ENCODE peak calls at places on chromosomes 2 and 18, in eight cellular contexts. One of them, this sample, is unnamed.

GRCh38 chr18:48613589-48613988 is 74.8 kb downstream of the CTIF start:
- DNase-seq in GM23248: no peak
- DNase-seq in CD4-positive, alpha-beta memory T cell: no peak
- DNase-seq in tibial artery: peak; percentile 88
- DNase-seq in Peyer's patch: no peak
- DNase-seq in A549: no peak
- DNase-seq in fibroblast of lung: no peak
- DNase-seq in HepG2: no peak
- DNase-seq in this sample: no peak

GRCh38 chr2:112795720-112796119 is 11.4 kb upstream of the IL1A start:
- DNase-seq in HepG2: no peak
- DNase-seq in A549: no peak
- DNase-seq in GM23248: no peak
- DNase-seq in Peyer's patch: no peak
- DNase-seq in CD4-positive, alpha-beta memory T cell: no peak
- DNase-seq in tibial artery: no peak
- DNase-seq in fibroblast of lung: no peak
- DNase-seq in this sample: no peak

GRCh38 chr2:157837851-157838441 is 38.2 kb downstream of the ACVR1 start:
- DNase-seq in HepG2: peak; percentile 66
- DNase-seq in A549: no peak
- DNase-seq in Peyer's patch: no peak
- DNase-seq in CD4-positive, alpha-beta memory T cell: no peak
- DNase-seq in GM23248: peak; percentile 63
- DNase-seq in fibroblast of lung: peak; percentile 33
- DNase-seq in tibial artery: peak; percentile 23
- DNase-seq in this sample: no peak

GRCh38 chr2:98912221-98912851 is 23.7 kb downstream of the CRACDL start:
- DNase-seq in HepG2: no peak
- DNase-seq in fibroblast of lung: peak; percentile 95
- DNase-seq in GM23248: peak; percentile 96
- DNase-seq in A549: peak; percentile 51
- DNase-seq in tibial artery: no peak
- DNase-seq in CD4-positive, alpha-beta memory T cell: no peak
- DNase-seq in Peyer's patch: no peak
- DNase-seq in this sample: no peak

GRCh38 chr2:16454621-16455020 is 211.0 kb downstream of the CYRIA start:
- DNase-seq in A549: no peak
- DNase-seq in HepG2: no peak
- DNase-seq in fibroblast of lung: no peak
- DNase-seq in Peyer's patch: no peak
- DNase-seq in tibial artery: no peak
- DNase-seq in GM23248: no peak
- DNase-seq in CD4-positive, alpha-beta memory T cell: no peak
- DNase-seq in this sample: no peak

GRCh38 chr18:26863921-26864497 is 1.5 kb downstream of the AQP4 start:
- DNase-seq in fibroblast of lung: no peak
- DNase-seq in GM23248: no peak
- DNase-seq in A549: no peak
- DNase-seq in HepG2: no peak
- DNase-seq in tibial artery: no peak
- DNase-seq in Peyer's patch: no peak
- DNase-seq in CD4-positive, alpha-beta memory T cell: no peak
- DNase-seq in this sample: no peak

GRCh38 chr2:193808877-193809276 is 1614.1 kb upstream of the TMEFF2 start:
- DNase-seq in GM23248: no peak
- DNase-seq in HepG2: no peak
- DNase-seq in CD4-positive, alpha-beta memory T cell: no peak
- DNase-seq in Peyer's patch: no peak
- DNase-seq in tibial artery: no peak
- DNase-seq in A549: no peak
- DNase-seq in fibroblast of lung: no peak
- DNase-seq in this sample: no peak

GRCh38 chr2:117771969-117772630 is 42.4 kb upstream of the DDX18 start:
- DNase-seq in HepG2: peak; percentile 31
- DNase-seq in CD4-positive, alpha-beta memory T cell: no peak
- DNase-seq in fibroblast of lung: peak; percentile 15
- DNase-seq in GM23248: peak; percentile 65
- DNase-seq in tibial artery: no peak
- DNase-seq in Peyer's patch: no peak
- DNase-seq in A549: peak; percentile 38
- DNase-seq in this sample: no peak

GRCh38 chr2:68709421-68709911 is 25.1 kb upstream of the ARHGAP25 start:
- DNase-seq in Peyer's patch: no peak
- DNase-seq in fibroblast of lung: peak; percentile 41
- DNase-seq in CD4-positive, alpha-beta memory T cell: peak; percentile 40
- DNase-seq in HepG2: peak; percentile 57
- DNase-seq in A549: peak; percentile 70
- DNase-seq in GM23248: peak; percentile 68
- DNase-seq in tibial artery: no peak
- DNase-seq in this sample: no peak

GRCh38 chr18:49486959-49487710 is at the start of gene C18orf32:
- DNase-seq in GM23248: peak; percentile 97
- DNase-seq in A549: peak; percentile 91
- DNase-seq in CD4-positive, alpha-beta memory T cell: peak; percentile 94
- DNase-seq in HepG2: peak; percentile 87
- DNase-seq in Peyer's patch: peak; percentile 95
- DNase-seq in tibial artery: peak; percentile 93
- DNase-seq in fibroblast of lung: peak; percentile 94
- DNase-seq in this sample: peak; percentile 92

GRCh38 chr2:229252280-229252679 is 18.8 kb downstream of the PID1 start:
- DNase-seq in tibial artery: no peak
- DNase-seq in fibroblast of lung: no peak
- DNase-seq in HepG2: no peak
- DNase-seq in GM23248: no peak
- DNase-seq in A549: no peak
- DNase-seq in Peyer's patch: no peak
- DNase-seq in CD4-positive, alpha-beta memory T cell: no peak
- DNase-seq in this sample: no peak

GRCh38 chr2:156538083-156538504 is 101.9 kb downstream of the GPD2 start:
- DNase-seq in fibroblast of lung: peak; percentile 59
- DNase-seq in Peyer's patch: no peak
- DNase-seq in tibial artery: no peak
- DNase-seq in CD4-positive, alpha-beta memory T cell: no peak
- DNase-seq in A549: no peak
- DNase-seq in GM23248: peak; percentile 51
- DNase-seq in HepG2: no peak
- DNase-seq in this sample: no peak

GRCh38 chr2:172342611-172343010 is 84.8 kb upstream of the ITGA6 start:
- DNase-seq in Peyer's patch: no peak
- DNase-seq in GM23248: no peak
- DNase-seq in tibial artery: no peak
- DNase-seq in HepG2: no peak
- DNase-seq in fibroblast of lung: peak; percentile 40
- DNase-seq in CD4-positive, alpha-beta memory T cell: no peak
- DNase-seq in A549: no peak
- DNase-seq in this sample: no peak

GRCh38 chr18:67951166-67951565 is 434.6 kb upstream of the DSEL start:
- DNase-seq in GM23248: no peak
- DNase-seq in A549: no peak
- DNase-seq in HepG2: no peak
- DNase-seq in tibial artery: no peak
- DNase-seq in CD4-positive, alpha-beta memory T cell: no peak
- DNase-seq in fibroblast of lung: peak; percentile 37
- DNase-seq in Peyer's patch: no peak
- DNase-seq in this sample: no peak

GRCh38 chr2:219520079-219520478 is 5.8 kb downstream of the ASIC4 start:
- DNase-seq in fibroblast of lung: no peak
- DNase-seq in GM23248: no peak
- DNase-seq in CD4-positive, alpha-beta memory T cell: no peak
- DNase-seq in Peyer's patch: no peak
- DNase-seq in tibial artery: no peak
- DNase-seq in HepG2: no peak
- DNase-seq in A549: no peak
- DNase-seq in this sample: no peak

GRCh38 chr2:71882949-71883472 is 264.7 kb downstream of the CYP26B1 start:
- DNase-seq in tibial artery: peak; percentile 77
- DNase-seq in HepG2: peak; percentile 94
- DNase-seq in GM23248: peak; percentile 94
- DNase-seq in CD4-positive, alpha-beta memory T cell: no peak
- DNase-seq in Peyer's patch: peak; percentile 39
- DNase-seq in A549: peak; percentile 79
- DNase-seq in fibroblast of lung: peak; percentile 85
- DNase-seq in this sample: no peak

GRCh38 chr2:15170068-15170775 is 390.9 kb downstream of the NBAS start:
- DNase-seq in A549: no peak
- DNase-seq in tibial artery: no peak
- DNase-seq in fibroblast of lung: peak; percentile 69
- DNase-seq in GM23248: peak; percentile 58
- DNase-seq in HepG2: no peak
- DNase-seq in CD4-positive, alpha-beta memory T cell: no peak
- DNase-seq in Peyer's patch: no peak
- DNase-seq in this sample: no peak

GRCh38 chr2:23386422-23387220 is 1.6 kb downstream of the KLHL29 start:
- DNase-seq in Peyer's patch: peak; percentile 13
- DNase-seq in CD4-positive, alpha-beta memory T cell: no peak
- DNase-seq in HepG2: no peak
- DNase-seq in fibroblast of lung: peak; percentile 30
- DNase-seq in GM23248: peak; percentile 62
- DNase-seq in tibial artery: peak; percentile 39
- DNase-seq in A549: peak; percentile 24
- DNase-seq in this sample: peak; percentile 20

GRCh38 chr2:80365762-80366161 is 61.2 kb upstream of the LRRTM1 start:
- DNase-seq in HepG2: no peak
- DNase-seq in GM23248: no peak
- DNase-seq in fibroblast of lung: no peak
- DNase-seq in tibial artery: no peak
- DNase-seq in A549: no peak
- DNase-seq in CD4-positive, alpha-beta memory T cell: no peak
- DNase-seq in Peyer's patch: no peak
- DNase-seq in this sample: no peak

GRCh38 chr2:174341995-174342571 is 7.3 kb downstream of the SP9 start:
- DNase-seq in HepG2: no peak
- DNase-seq in Peyer's patch: no peak
- DNase-seq in GM23248: peak; percentile 28
- DNase-seq in A549: no peak
- DNase-seq in CD4-positive, alpha-beta memory T cell: no peak
- DNase-seq in tibial artery: no peak
- DNase-seq in fibroblast of lung: no peak
- DNase-seq in this sample: no peak

GRCh38 chr2:174344716-174345472 is 10.1 kb downstream of the SP9 start:
- DNase-seq in GM23248: peak; percentile 73
- DNase-seq in HepG2: peak; percentile 51
- DNase-seq in CD4-positive, alpha-beta memory T cell: peak; percentile 33
- DNase-seq in A549: peak; percentile 55
- DNase-seq in fibroblast of lung: peak; percentile 52
- DNase-seq in tibial artery: no peak
- DNase-seq in Peyer's patch: no peak
- DNase-seq in this sample: no peak

GRCh38 chr2:174343343-174343637 is 8.5 kb downstream of the SP9 start:
- DNase-seq in HepG2: no peak
- DNase-seq in GM23248: no peak
- DNase-seq in Peyer's patch: no peak
- DNase-seq in CD4-positive, alpha-beta memory T cell: no peak
- DNase-seq in A549: no peak
- DNase-seq in tibial artery: no peak
- DNase-seq in fibroblast of lung: no peak
- DNase-seq in this sample: no peak

GRCh38 chr2:174342600-174343342 is 8.0 kb downstream of the SP9 start:
- DNase-seq in CD4-positive, alpha-beta memory T cell: peak; percentile 39
- DNase-seq in A549: no peak
- DNase-seq in fibroblast of lung: no peak
- DNase-seq in GM23248: peak; percentile 41
- DNase-seq in HepG2: no peak
- DNase-seq in tibial artery: no peak
- DNase-seq in Peyer's patch: no peak
- DNase-seq in this sample: no peak

DNA sequence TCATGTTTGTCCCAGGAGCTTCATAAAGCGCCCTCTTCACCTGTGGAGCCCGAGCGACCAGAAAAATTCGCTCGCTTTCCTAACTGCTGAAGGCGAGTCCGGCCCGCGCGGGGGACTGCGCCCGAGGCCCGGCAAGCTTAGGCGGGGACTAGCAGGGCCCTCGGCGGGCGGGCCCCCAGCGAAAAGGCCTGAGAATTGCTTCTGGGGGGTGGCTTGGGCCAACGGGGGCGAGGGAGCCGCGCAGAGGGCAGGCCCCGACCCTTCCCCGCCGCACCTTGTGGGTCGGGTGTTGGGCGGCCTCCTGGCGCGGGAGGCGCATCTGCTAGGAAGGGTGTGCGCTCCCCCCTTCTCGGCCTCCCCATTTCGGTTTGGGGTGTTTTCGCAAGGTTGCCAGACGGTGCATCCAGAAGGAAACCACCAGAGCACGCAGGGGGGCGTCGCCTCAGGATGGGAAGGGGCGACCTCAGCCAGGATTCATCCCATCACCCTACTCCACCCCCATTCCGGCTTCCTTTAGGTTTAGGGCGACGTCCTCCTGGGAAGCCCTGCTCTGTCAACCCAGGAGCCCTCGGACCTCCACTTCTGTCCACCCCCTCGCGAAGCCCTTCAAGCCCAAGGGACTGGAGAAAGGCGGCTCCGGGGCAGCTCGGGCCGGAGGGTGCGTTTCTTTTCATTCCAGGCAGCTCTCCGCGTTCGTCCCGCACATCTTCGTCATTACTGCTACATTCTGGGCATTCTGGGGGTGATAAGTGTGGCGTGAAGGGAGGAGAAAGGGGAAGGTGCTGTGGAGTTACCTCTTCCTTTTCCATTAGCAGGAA is 9.1 kb downstream of the SP9 start:
- DNase-seq in A549: no peak
- DNase-seq in CD4-positive, alpha-beta memory T cell: no peak
- DNase-seq in Peyer's patch: no peak
- DNase-seq in fibroblast of lung: no peak
- DNase-seq in GM23248: no peak
- DNase-seq in HepG2: no peak
- DNase-seq in tibial artery: no peak
- DNase-seq in this sample: no peak
- H3K4me3 ChIP-seq in A549: no peak overlapping the region
- H3K4me3 ChIP-seq in CD4-positive, alpha-beta memory T cell: no peak overlapping the region
- H3K4me3 ChIP-seq in Peyer's patch: no peak overlapping the region
- H3K4me3 ChIP-seq in fibroblast of lung: no peak overlapping the region
- H3K4me3 ChIP-seq in GM23248: no peak overlapping the region
- H3K4me3 ChIP-seq in HepG2: no peak overlapping the region
- H3K4me3 ChIP-seq in tibial artery: no peak overlapping the region
- H3K4me3 ChIP-seq in this sample: no peak overlapping the region

GRCh38 chr2:178250429-178250828 is 56.1 kb downstream of the OSBPL6 start:
- DNase-seq in fibroblast of lung: no peak
- DNase-seq in HepG2: no peak
- DNase-seq in tibial artery: no peak
- DNase-seq in Peyer's patch: no peak
- DNase-seq in A549: no peak
- DNase-seq in CD4-positive, alpha-beta memory T cell: no peak
- DNase-seq in GM23248: no peak
- DNase-seq in this sample: no peak
- H3K27ac ChIP-seq in fibroblast of lung: no peak overlapping the region
- H3K27ac ChIP-seq in HepG2: no peak overlapping the region
- H3K27ac ChIP-seq in tibial artery: no peak overlapping the region
- H3K27ac ChIP-seq in Peyer's patch: no peak overlapping the region
- H3K27ac ChIP-seq in A549: no peak overlapping the region
- H3K27ac ChIP-seq in CD4-positive, alpha-beta memory T cell: no peak overlapping the region
- H3K27ac ChIP-seq in GM23248: no peak overlapping the region
- H3K27ac ChIP-seq in this sample: no peak overlapping the region

GRCh38 chr18:9708882-9709877 is 1.1 kb downstream of the RAB31 start:
- DNase-seq in fibroblast of lung: peak; percentile 45
- DNase-seq in Peyer's patch: peak; percentile 29
- DNase-seq in GM23248: peak; percentile 62
- DNase-seq in tibial artery: no peak
- DNase-seq in A549: no peak
- DNase-seq in HepG2: no peak
- DNase-seq in CD4-positive, alpha-beta memory T cell: no peak
- DNase-seq in this sample: no peak
- H3K4me3 ChIP-seq in fibroblast of lung: peak overlapping the region; percentile 81
- H3K4me3 ChIP-seq in Peyer's patch: peak overlapping the region; percentile 81
- H3K4me3 ChIP-seq in GM23248: peak overlapping the region; percentile 83
- H3K4me3 ChIP-seq in tibial artery: peak overlapping the region; percentile 94
- H3K4me3 ChIP-seq in A549: peak overlapping the region; percentile 97
- H3K4me3 ChIP-seq in HepG2: peak overlapping the region; percentile 61
- H3K4me3 ChIP-seq in CD4-positive, alpha-beta memory T cell: no peak overlapping the region
- H3K4me3 ChIP-seq in this sample: no peak overlapping the region

GRCh38 chr18:45541421-45541820 is 73.9 kb upstream of the SLC14A2 start:
- DNase-seq in fibroblast of lung: no peak
- DNase-seq in A549: no peak
- DNase-seq in GM23248: no peak
- DNase-seq in CD4-positive, alpha-beta memory T cell: no peak
- DNase-seq in tibial artery: no peak
- DNase-seq in Peyer's patch: no peak
- DNase-seq in HepG2: no peak
- DNase-seq in this sample: no peak
- H3K27ac ChIP-seq in fibroblast of lung: no peak overlapping the region
- H3K27ac ChIP-seq in A549: no peak overlapping the region
- H3K27ac ChIP-seq in GM23248: no peak overlapping the region
- H3K27ac ChIP-seq in CD4-positive, alpha-beta memory T cell: no peak overlapping the region
- H3K27ac ChIP-seq in tibial artery: peak overlapping the region; percentile 54
- H3K27ac ChIP-seq in Peyer's patch: no peak overlapping the region
- H3K27ac ChIP-seq in HepG2: no peak overlapping the region
- H3K27ac ChIP-seq in this sample: no peak overlapping the region